ENCODE peak calls at places on chromosomes 2 and 18, in seven cellular contexts. Q is cardiac fibroblast, J is HepG2, H is GM13976, P is GM23338, D is MM.1S, K is progenitor cell of endocrine pancreas. G is an unnamed sample.

GRCh38 chr2:162221064-162221463 is 22.2 kb downstream of the FAP start:
- DNase-seq in Q (peak; percentile 83), K (peak; percentile 34), P (peak; percentile 85), J (peak; percentile 56), D (peak; percentile 68), H (peak; percentile 60), G (peak; percentile 65)

GRCh38 chr2:14988600-14988999 is 356.1 kb downstream of the LRATD1 start:
- DNase-seq in D (no peak), Q (no peak), H (no peak), J (no peak), K (no peak), P (no peak), G (no peak)

GRCh38 chr18:25349131-25349925 is 2.6 kb downstream of the ZNF521 start:
- DNase-seq in K (peak; percentile 30), J (no peak), P (peak; percentile 67), D (peak; percentile 41), H (peak; percentile 46), Q (peak; percentile 12), G (peak; percentile 24)

GRCh38 chr2:11698009-11698922 is 28.3 kb upstream of the NTSR2 start:
- DNase-seq in D (no peak), J (peak; percentile 92), P (no peak), H (no peak), K (no peak), Q (peak; percentile 87), G (no peak)

GRCh38 chr2:234595829-234596228 is 98.9 kb upstream of the ARL4C start:
- DNase-seq in P (no peak), K (no peak), J (no peak), H (no peak), D (no peak), Q (no peak), G (no peak)

GRCh38 chr2:207255565-207255964 is 89.8 kb upstream of the KLF7 start:
- DNase-seq in Q (no peak), K (no peak), H (no peak), J (no peak), P (no peak), D (no peak), G (no peak)

GRCh38 chr18:14100503-14101286 is 31.5 kb downstream of the ZNF519 start:
- DNase-seq in P (no peak), H (no peak), D (no peak), K (no peak), J (no peak), Q (no peak), G (no peak)

GRCh38 chr2:59171019-59171418 is 929.9 kb upstream of the FANCL start:
- DNase-seq in K (no peak), D (no peak), Q (no peak), H (peak; percentile 6), P (no peak), J (no peak), G (peak; percentile 12)

GRCh38 chr18:58866261-58867232 is 1.9 kb downstream of the ZNF532 start:
- DNase-seq in K (no peak), H (no peak), J (no peak), P (no peak), D (no peak), Q (no peak), G (no peak)

GRCh38 chr18:24315170-24315569 is 82.5 kb downstream of the OSBPL1A start:
- DNase-seq in J (no peak), Q (peak; percentile 16), H (no peak), P (no peak), D (no peak), K (no peak), G (no peak)

GRCh38 chr18:75135158-75135725 is 73.7 kb downstream of the PTGR3 start:
- DNase-seq in D (no peak), K (no peak), Q (no peak), J (no peak), P (no peak), H (no peak), G (no peak)

GRCh38 chr2:45713126-45713525 is 61.7 kb downstream of the PRKCE start:
- DNase-seq in D (no peak), K (no peak), H (no peak), Q (no peak), P (no peak), J (no peak), G (no peak)

GRCh38 chr2:54482725-54483124 is 26.6 kb downstream of the SPTBN1 start:
- DNase-seq in P (no peak), Q (peak; percentile 97), D (no peak), K (no peak), H (no peak), J (peak; percentile 59), G (no peak)

GRCh38 chr2:151204720-151205119 is 56.9 kb downstream of the RBM43 start:
- DNase-seq in J (no peak), D (no peak), Q (no peak), P (no peak), K (no peak), H (no peak), G (no peak)

GRCh38 chr2:96824079-96824870 is 8.2 kb downstream of the CNNM3 start:
- DNase-seq in D (no peak), Q (peak; percentile 11), P (no peak), J (peak; percentile 77), H (no peak), K (no peak), G (no peak)

GRCh38 chr2:76194376-76194775 is 483.7 kb upstream of the GCFC2 start:
- DNase-seq in K (no peak), J (no peak), Q (no peak), P (no peak), D (no peak), H (no peak), G (no peak)

GRCh38 chr2:76197428-76197827 is 486.7 kb upstream of the GCFC2 start:
- DNase-seq in H (no peak), P (peak; percentile 15), J (no peak), D (no peak), Q (no peak), K (no peak), G (no peak)

GRCh38 chr2:76202866-76203265 is 492.2 kb upstream of the GCFC2 start:
- DNase-seq in Q (no peak), J (peak; percentile 89), P (no peak), K (no peak), D (no peak), H (no peak), G (no peak)

GRCh38 chr2:76193098-76193497 is 482.4 kb upstream of the GCFC2 start:
- DNase-seq in H (no peak), P (no peak), D (no peak), K (no peak), Q (no peak), J (peak; percentile 70), G (no peak)

GRCh38 chr2:76197842-76198448 is 487.2 kb upstream of the GCFC2 start:
- DNase-seq in Q (peak; percentile 83), J (peak; percentile 72), P (peak; percentile 94), K (peak; percentile 49), D (peak; percentile 72), H (peak; percentile 8), G (peak; percentile 11)
- TF ChIP-seq CTCF in Q (peak; percentile 65), J (peak; percentile 67), P (peak; percentile 59), K (peak; percentile 77), D (peak; percentile 73), H (peak; percentile 63), G (peak; percentile 72)

DNA sequence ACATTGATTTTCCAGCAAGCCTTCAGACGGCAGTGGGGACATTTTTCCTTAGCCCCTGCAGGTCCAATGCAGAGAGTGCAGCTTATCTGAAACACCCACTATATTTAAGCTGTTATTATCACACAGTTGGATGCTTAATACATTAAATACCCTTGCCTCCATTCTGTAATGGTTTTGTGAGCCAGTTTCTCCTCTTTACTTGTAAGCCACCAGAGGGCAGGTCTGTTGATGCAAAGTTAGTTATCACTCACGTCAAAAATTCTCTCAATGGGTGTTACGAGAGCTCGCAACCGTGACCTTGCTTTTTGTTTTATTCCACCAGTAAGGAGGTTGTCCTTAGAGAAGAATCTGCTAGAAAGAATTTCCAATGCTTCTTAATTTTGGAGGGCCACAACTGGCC is 189.8 kb downstream of the INSIG2 start:
- DNase-seq in Q (no peak), J (no peak), H (no peak), P (peak; percentile 30), D (no peak), K (no peak), G (no peak)
- TF ChIP-seq CTCF in Q (no peak), J (peak; percentile 19), H (no peak), P (peak; percentile 51), D (no peak), K (peak; percentile 14), G (no peak)

DNA sequence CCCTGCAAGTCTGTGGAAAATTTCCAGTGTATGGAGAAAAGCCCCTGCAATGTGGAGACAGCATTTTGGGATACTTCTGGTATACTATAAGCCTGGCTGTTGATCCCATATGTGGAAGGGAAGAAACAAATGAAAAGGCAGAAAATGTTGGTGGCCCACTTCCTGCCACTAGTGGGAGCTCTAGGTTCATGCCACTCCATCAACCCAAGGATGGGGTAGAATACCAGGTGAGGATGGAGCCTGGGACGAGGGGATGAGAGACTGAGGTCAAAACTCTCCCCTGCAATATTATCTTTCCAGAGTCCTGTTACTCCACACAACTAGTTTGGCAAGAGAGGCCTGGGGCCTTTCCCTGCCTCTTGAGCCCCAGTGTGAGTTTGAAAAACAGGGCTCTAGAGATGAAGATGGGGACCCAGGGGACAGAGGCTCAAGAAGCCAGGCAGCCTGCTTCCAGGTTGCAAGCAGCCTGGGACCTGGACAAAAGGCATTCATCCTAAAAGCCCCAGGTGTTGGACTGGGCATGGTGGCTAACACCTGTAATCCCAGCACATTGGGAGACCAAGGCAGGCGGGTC is 31.9 kb downstream of the BMP10 start:
- DNase-seq in Q (peak; percentile 42), P (peak; percentile 52), H (peak; percentile 44), J (no peak), K (no peak), D (no peak), G (peak; percentile 27)
- TF ChIP-seq CTCF in Q (peak; percentile 86), P (peak; percentile 86), H (peak; percentile 37), J (peak; percentile 64), K (no peak), D (peak; percentile 59), G (no peak)

GRCh38 chr2:112923237-112923966 is 12.4 kb downstream of the IL37 start:
- DNase-seq in D (no peak), J (no peak), Q (no peak), H (no peak), P (no peak), K (no peak), G (no peak)
- TF ChIP-seq CTCF in D (no peak), J (no peak), Q (no peak), H (no peak), P (no peak), K (no peak), G (no peak)

G was measured in GM10248.